ENCODE peak calls at places on chromosomes 4 and X, in six cellular contexts. A is IMR-90, T is mesenchymal stem cell, S is neuronal stem cell, F is H1, V is trophoblast cell. D is an unnamed sample.

GRCh38 chr4:164304861-164305260 is 449.1 kb upstream of the SMIM31 start:
- DNase-seq in F (no peak), S (no peak), A (no peak), T (no peak), V (no peak), D (no peak)

GRCh38 chr4:7009591-7009990 is 33.6 kb upstream of the TADA2B start:
- DNase-seq in V (no peak), S (no peak), T (no peak), A (no peak), F (no peak), D (no peak)

GRCh38 chrX:50920132-50920531 is 9.6 kb downstream of the BMP15 start:
- DNase-seq in F (no peak), V (peak; percentile 50), S (peak; percentile 0), A (peak; percentile 18), T (peak; percentile 26), D (no peak)

GRCh38 chr4:57110635-57111546 is 706 bp upstream of the IGFBP7 start:
- DNase-seq in F (peak; percentile 56), A (peak; percentile 68), V (peak; percentile 38), S (peak; percentile 62), T (peak; percentile 88), D (peak; percentile 67)

GRCh38 chr4:71258323-71258722 is 80.5 kb upstream of the SLC4A4 start:
- DNase-seq in V (no peak), S (no peak), T (no peak), A (no peak), F (no peak), D (no peak)

GRCh38 chr4:152265149-152265621 is 270.7 kb downstream of the FBXW7 start:
- DNase-seq in V (peak; percentile 28), F (no peak), T (peak; percentile 99), A (peak; percentile 92), S (no peak), D (no peak)

GRCh38 chr4:87944967-87945366 is 30.5 kb upstream of the SPP1 start:
- DNase-seq in T (no peak), A (no peak), V (no peak), F (no peak), S (no peak), D (no peak)

GRCh38 chr4:70992354-70992753 is 1.1 kb upstream of the DCK start:
- DNase-seq in A (no peak), F (no peak), V (peak; percentile 15), T (no peak), S (no peak), D (peak; percentile 59)

GRCh38 chrX:77572322-77572721 is 125.1 kb downstream of the FGF16 start:
- DNase-seq in A (peak; percentile 43), V (no peak), S (no peak), F (no peak), T (no peak), D (no peak)

GRCh38 chr4:104064650-104065577 is 345.1 kb upstream of the TACR3 start:
- DNase-seq in F (peak; percentile 53), T (peak; percentile 64), S (peak; percentile 38), V (peak; percentile 34), A (no peak), D (peak; percentile 61)

GRCh38 chrX:150547511-150548115 is 20.8 kb upstream of the MTM1 start:
- DNase-seq in T (peak; percentile 54), S (no peak), V (peak; percentile 49), A (no peak), F (peak; percentile 57), D (peak; percentile 63)

GRCh38 chrX:72208126-72208525 is 26.6 kb downstream of the PIN4 start:
- DNase-seq in T (no peak), A (peak; percentile 10), S (no peak), F (no peak), V (no peak), D (no peak)

GRCh38 chr4:90536408-90536807 is 409.2 kb downstream of the CCSER1 start:
- DNase-seq in F (no peak), S (no peak), T (no peak), V (no peak), A (no peak), D (no peak)

GRCh38 chrX:49291615-49292337 is 11.7 kb upstream of the GAGE10 start:
- DNase-seq in V (peak; percentile 65), T (peak; percentile 38), S (peak; percentile 46), A (peak; percentile 45), F (peak; percentile 85), D (peak; percentile 78)

GRCh38 chr4:56613101-56613862 is 67.8 kb downstream of the HOPX start:
- DNase-seq in A (peak; percentile 91), T (peak; percentile 86), V (peak; percentile 39), S (no peak), F (no peak), D (no peak)

GRCh38 chr4:7861440-7861881 is 78.2 kb downstream of the AFAP1 start:
- DNase-seq in F (no peak), T (peak; percentile 65), A (peak; percentile 97), S (peak; percentile 17), V (peak; percentile 69), D (peak; percentile 63)

GRCh38 chrX:1941291-1941690 is 326.4 kb downstream of the ASMT start:
- DNase-seq in F (no peak), V (no peak), S (no peak), A (no peak), T (no peak), D (no peak)

GRCh38 chrX:3371163-3371562 is 24.7 kb upstream of the MXRA5 start:
- DNase-seq in A (no peak), V (no peak), T (no peak), F (no peak), S (no peak), D (no peak)

GRCh38 chr4:20326977-20327376 is 75.3 kb downstream of the SLIT2 start:
- DNase-seq in S (no peak), V (no peak), A (peak; percentile 15), T (no peak), F (no peak), D (no peak)

GRCh38 chr4:113073614-113074013 is 24.2 kb downstream of the ANK2 start:
- DNase-seq in F (no peak), V (no peak), T (no peak), S (no peak), A (no peak), D (no peak)

GRCh38 chr4:56468097-56468422 is 643 bp downstream of the SRP72 start:
- DNase-seq in T (no peak), S (no peak), A (peak; percentile 35), F (no peak), V (peak; percentile 75), D (no peak)

GRCh38 chrX:154428176-154429171 is at the start of gene ATP6AP1:
- DNase-seq in F (peak; percentile 83), V (peak; percentile 90), A (peak; percentile 92), T (peak; percentile 95), S (peak; percentile 82), D (peak; percentile 92)
- H3K4ac ChIP-seq in F (no peak within 1 kb of the TSS), V (peak within 1 kb of the TSS; percentile 76), A (peak within 1 kb of the TSS; percentile 67), T (peak within 1 kb of the TSS; percentile 96), S (no peak within 1 kb of the TSS), D (no peak within 1 kb of the TSS)

GRCh38 chr4:5883916-5884315 is 9.0 kb downstream of the CRMP1 start:
- DNase-seq in S (no peak), A (no peak), F (no peak), V (no peak), T (peak; percentile 19), D (no peak)
- H3K79me1 ChIP-seq in S (peaks cover 22% of the 10 kb centered on the region), A (no peaks in the 10 kb centered on the region), F (peaks cover 25% of the 10 kb centered on the region), V (no peaks in the 10 kb centered on the region), T (no peaks in the 10 kb centered on the region), D (peaks cover 21% of the 10 kb centered on the region)

DNA sequence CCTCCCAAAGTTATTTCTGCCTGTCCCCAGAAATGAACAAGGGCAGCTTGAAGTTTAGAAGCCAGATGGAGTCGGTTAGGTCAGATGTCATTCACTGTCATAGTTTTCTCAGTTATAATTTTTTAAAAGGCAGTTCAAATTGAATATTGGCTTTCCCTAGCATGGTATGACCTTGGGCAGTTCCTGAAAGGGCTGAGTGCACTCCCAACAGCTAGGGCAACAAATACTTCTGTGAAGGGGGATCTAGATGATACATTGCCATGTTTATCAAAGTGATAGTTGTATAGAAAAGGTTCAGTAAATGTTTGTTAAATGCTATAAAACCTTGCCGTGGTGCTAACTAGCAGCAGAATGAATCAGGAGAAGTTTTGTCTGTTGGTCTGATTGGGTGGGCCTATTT is 938.1 kb upstream of the GRIA3 start:
- DNase-seq in T (no peak), V (no peak), S (no peak), A (no peak), F (no peak), D (no peak)
- H4K91ac ChIP-seq in T (no peak overlapping the region), V (no peak overlapping the region), S (no peak overlapping the region), A (no peak overlapping the region), F (no peak overlapping the region), D (no peak overlapping the region)

GRCh38 chr4:118834960-118835895 is 698 bp downstream of the SEC24D start:
- DNase-seq in S (peak; percentile 32), T (peak; percentile 97), V (peak; percentile 96), A (peak; percentile 94), F (no peak), D (peak; percentile 76)
- H3K4ac ChIP-seq in S (no peak overlapping the region), T (peak overlapping the region; percentile 100), V (peak overlapping the region; percentile 90), A (peak overlapping the region; percentile 98), F (no peak overlapping the region), D (no peak overlapping the region)

GRCh38 chrX:20420058-20420457 is 153.3 kb upstream of the RPS6KA3 start:
- DNase-seq in S (no peak), V (no peak), F (no peak), A (no peak), T (no peak), D (no peak)
- H3K79me1 ChIP-seq in S (no peaks in the 10 kb centered on the region), V (no peaks in the 10 kb centered on the region), F (no peaks in the 10 kb centered on the region), A (no peaks in the 10 kb centered on the region), T (no peaks in the 10 kb centered on the region), D (no peaks in the 10 kb centered on the region)

GRCh38 chrX:30957753-30958152 is 68.7 kb upstream of the TAB3 start:
- DNase-seq in A (peak; percentile 1), T (peak; percentile 46), V (peak; percentile 54), S (no peak), F (no peak), D (no peak)
- H4K91ac ChIP-seq in A (no peak overlapping the region), T (no peak overlapping the region), V (no peak overlapping the region), S (no peak overlapping the region), F (no peak overlapping the region), D (no peak overlapping the region)